ENCODE peak calls at places on chromosomes 6 and 20, in six cellular contexts. One of them, this sample, is unnamed.

GRCh38 chr6:159107451-159108260 is 61.5 kb upstream of the FNDC1 start:
- DNase-seq in GM12865: peak; percentile 73
- DNase-seq in cardiac muscle cell: no peak
- DNase-seq in mesendoderm: no peak
- DNase-seq in uterus: no peak
- DNase-seq in right cardiac atrium: no peak
- DNase-seq in this sample: peak; percentile 98

GRCh38 chr6:168029459-168030217 is 32.2 kb downstream of the KIF25 start:
- DNase-seq in GM12865: no peak
- DNase-seq in cardiac muscle cell: no peak
- DNase-seq in mesendoderm: no peak
- DNase-seq in uterus: no peak
- DNase-seq in right cardiac atrium: no peak
- DNase-seq in this sample: no peak

GRCh38 chr20:23156170-23156841 is 70.2 kb upstream of the CD93 start:
- DNase-seq in GM12865: no peak
- DNase-seq in cardiac muscle cell: no peak
- DNase-seq in mesendoderm: no peak
- DNase-seq in uterus: no peak
- DNase-seq in right cardiac atrium: peak; percentile 52
- DNase-seq in this sample: no peak

GRCh38 chr20:24403410-24403809 is 66.0 kb upstream of the SYNDIG1 start:
- DNase-seq in GM12865: no peak
- DNase-seq in cardiac muscle cell: no peak
- DNase-seq in mesendoderm: no peak
- DNase-seq in uterus: no peak
- DNase-seq in right cardiac atrium: no peak
- DNase-seq in this sample: no peak

GRCh38 chr6:4664911-4665310 is 111.3 kb upstream of the CDYL start:
- DNase-seq in GM12865: no peak
- DNase-seq in cardiac muscle cell: no peak
- DNase-seq in mesendoderm: no peak
- DNase-seq in uterus: no peak
- DNase-seq in right cardiac atrium: no peak
- DNase-seq in this sample: no peak

GRCh38 chr6:98921038-98921437 is 26.7 kb downstream of the FBXL4 start:
- DNase-seq in GM12865: peak; percentile 9
- DNase-seq in cardiac muscle cell: no peak
- DNase-seq in mesendoderm: no peak
- DNase-seq in uterus: no peak
- DNase-seq in right cardiac atrium: no peak
- DNase-seq in this sample: no peak

GRCh38 chr6:168132531-168133184 is 53.6 kb upstream of the FRMD1 start:
- DNase-seq in GM12865: no peak
- DNase-seq in cardiac muscle cell: peak; percentile 68
- DNase-seq in mesendoderm: peak; percentile 91
- DNase-seq in uterus: peak; percentile 57
- DNase-seq in right cardiac atrium: peak; percentile 73
- DNase-seq in this sample: no peak

GRCh38 chr6:28357036-28357435 is 7.3 kb downstream of the ZKSCAN3 start:
- DNase-seq in GM12865: no peak
- DNase-seq in cardiac muscle cell: no peak
- DNase-seq in mesendoderm: peak; percentile 57
- DNase-seq in uterus: no peak
- DNase-seq in right cardiac atrium: no peak
- DNase-seq in this sample: peak; percentile 56

GRCh38 chr6:33632603-33633039 is 11.5 kb downstream of the ITPR3 start:
- DNase-seq in GM12865: peak; percentile 62
- DNase-seq in cardiac muscle cell: peak; percentile 63
- DNase-seq in mesendoderm: peak; percentile 94
- DNase-seq in uterus: no peak
- DNase-seq in right cardiac atrium: peak; percentile 38
- DNase-seq in this sample: peak; percentile 61

GRCh38 chr6:89950446-89950845 is 56.2 kb downstream of the GJA10 start:
- DNase-seq in GM12865: no peak
- DNase-seq in cardiac muscle cell: no peak
- DNase-seq in mesendoderm: no peak
- DNase-seq in uterus: no peak
- DNase-seq in right cardiac atrium: no peak
- DNase-seq in this sample: no peak

GRCh38 chr6:81515562-81516453 is 236.7 kb downstream of the TENT5A start:
- DNase-seq in GM12865: no peak
- DNase-seq in cardiac muscle cell: no peak
- DNase-seq in mesendoderm: no peak
- DNase-seq in uterus: peak; percentile 19
- DNase-seq in right cardiac atrium: no peak
- DNase-seq in this sample: no peak

GRCh38 chr6:154480144-154480639 is 30.3 kb downstream of the CNKSR3 start:
- DNase-seq in GM12865: no peak
- DNase-seq in cardiac muscle cell: no peak
- DNase-seq in mesendoderm: no peak
- DNase-seq in uterus: no peak
- DNase-seq in right cardiac atrium: no peak
- DNase-seq in this sample: no peak

GRCh38 chr6:35691027-35691824 is 2.5 kb upstream of the FKBP5 start:
- DNase-seq in GM12865: no peak
- DNase-seq in cardiac muscle cell: no peak
- DNase-seq in mesendoderm: no peak
- DNase-seq in uterus: peak; percentile 90
- DNase-seq in right cardiac atrium: peak; percentile 92
- DNase-seq in this sample: no peak

GRCh38 chr6:15303162-15303919 is 57.5 kb downstream of the JARID2 start:
- DNase-seq in GM12865: no peak
- DNase-seq in cardiac muscle cell: peak; percentile 44
- DNase-seq in mesendoderm: peak; percentile 28
- DNase-seq in uterus: no peak
- DNase-seq in right cardiac atrium: no peak
- DNase-seq in this sample: no peak

GRCh38 chr6:136582702-136583471 is 32.7 kb upstream of the MAP7 start:
- DNase-seq in GM12865: no peak
- DNase-seq in cardiac muscle cell: no peak
- DNase-seq in mesendoderm: no peak
- DNase-seq in uterus: no peak
- DNase-seq in right cardiac atrium: no peak
- DNase-seq in this sample: peak; percentile 52

GRCh38 chr6:3915076-3915791 is 66.1 kb downstream of the FAM50B start:
- DNase-seq in GM12865: peak; percentile 54
- DNase-seq in cardiac muscle cell: no peak
- DNase-seq in mesendoderm: no peak
- DNase-seq in uterus: no peak
- DNase-seq in right cardiac atrium: no peak
- DNase-seq in this sample: peak; percentile 7

GRCh38 chr6:80181352-80182081 is 75.0 kb downstream of the BCKDHB start:
- DNase-seq in GM12865: peak; percentile 26
- DNase-seq in cardiac muscle cell: peak; percentile 46
- DNase-seq in mesendoderm: no peak
- DNase-seq in uterus: no peak
- DNase-seq in right cardiac atrium: no peak
- DNase-seq in this sample: no peak

GRCh38 chr6:30163090-30163917 is at the start of gene TRIM15:
- DNase-seq in GM12865: no peak
- DNase-seq in cardiac muscle cell: no peak
- DNase-seq in mesendoderm: no peak
- DNase-seq in uterus: no peak
- DNase-seq in right cardiac atrium: no peak
- DNase-seq in this sample: no peak

GRCh38 chr6:160520043-160520904 is 143.8 kb downstream of the LPA start:
- DNase-seq in GM12865: peak; percentile 78
- DNase-seq in cardiac muscle cell: peak; percentile 77
- DNase-seq in mesendoderm: peak; percentile 79
- DNase-seq in uterus: peak; percentile 82
- DNase-seq in right cardiac atrium: peak; percentile 74
- DNase-seq in this sample: peak; percentile 30

GRCh38 chr6:116060572-116061283 is at the start of gene FRK:
- DNase-seq in GM12865: no peak
- DNase-seq in cardiac muscle cell: no peak
- DNase-seq in mesendoderm: no peak
- DNase-seq in uterus: no peak
- DNase-seq in right cardiac atrium: no peak
- DNase-seq in this sample: no peak

GRCh38 chr20:38806855-38807655 is 1.6 kb downstream of the PPP1R16B start:
- DNase-seq in GM12865: peak; percentile 69
- DNase-seq in cardiac muscle cell: no peak
- DNase-seq in mesendoderm: peak; percentile 15
- DNase-seq in uterus: no peak
- DNase-seq in right cardiac atrium: no peak
- DNase-seq in this sample: peak; percentile 54

GRCh38 chr6:47075741-47076421 is 33.7 kb upstream of the ADGRF1 start:
- DNase-seq in GM12865: no peak
- DNase-seq in cardiac muscle cell: no peak
- DNase-seq in mesendoderm: no peak
- DNase-seq in uterus: no peak
- DNase-seq in right cardiac atrium: no peak
- DNase-seq in this sample: no peak

GRCh38 chr20:10842116-10842515 is 168.3 kb upstream of the JAG1 start:
- DNase-seq in GM12865: no peak
- DNase-seq in cardiac muscle cell: no peak
- DNase-seq in mesendoderm: no peak
- DNase-seq in uterus: no peak
- DNase-seq in right cardiac atrium: no peak
- DNase-seq in this sample: no peak

GRCh38 chr6:106513813-106514212 is 115.5 kb downstream of the RTN4IP1 start:
- DNase-seq in GM12865: peak; percentile 30
- DNase-seq in cardiac muscle cell: no peak
- DNase-seq in mesendoderm: no peak
- DNase-seq in uterus: no peak
- DNase-seq in right cardiac atrium: no peak
- DNase-seq in this sample: peak; percentile 77

GRCh38 chr6:106517699-106518098 is 111.6 kb downstream of the RTN4IP1 start:
- DNase-seq in GM12865: no peak
- DNase-seq in cardiac muscle cell: no peak
- DNase-seq in mesendoderm: no peak
- DNase-seq in uterus: no peak
- DNase-seq in right cardiac atrium: no peak
- DNase-seq in this sample: no peak

GRCh38 chr6:106514281-106514885 is 114.9 kb downstream of the RTN4IP1 start:
- DNase-seq in GM12865: no peak
- DNase-seq in cardiac muscle cell: no peak
- DNase-seq in mesendoderm: no peak
- DNase-seq in uterus: no peak
- DNase-seq in right cardiac atrium: no peak
- DNase-seq in this sample: peak; percentile 45

GRCh38 chr6:106518748-106519147 is 110.5 kb downstream of the RTN4IP1 start:
- DNase-seq in GM12865: peak; percentile 50
- DNase-seq in cardiac muscle cell: no peak
- DNase-seq in mesendoderm: no peak
- DNase-seq in uterus: no peak
- DNase-seq in right cardiac atrium: no peak
- DNase-seq in this sample: peak; percentile 31

DNA sequence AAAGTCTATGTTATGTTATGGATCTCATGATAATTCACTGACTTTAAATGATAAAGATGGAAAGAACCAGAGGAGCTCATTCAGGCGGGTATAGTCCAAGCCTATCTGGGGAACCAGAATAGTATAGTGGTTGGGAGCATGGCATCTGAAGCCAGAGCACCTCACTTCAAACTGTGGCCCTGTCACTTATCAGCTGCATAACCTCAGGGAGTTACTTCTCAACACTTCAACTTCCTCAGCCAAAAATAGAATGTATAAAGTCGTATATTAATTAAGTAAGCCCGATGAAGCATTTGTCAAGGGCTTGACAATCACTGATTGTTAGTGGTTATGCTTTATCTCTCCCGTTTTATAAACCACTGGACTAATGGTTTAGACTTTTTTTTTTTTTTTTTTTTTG is 112.7 kb downstream of the RTN4IP1 start:
- DNase-seq in GM12865: peak; percentile 37
- DNase-seq in cardiac muscle cell: peak; percentile 36
- DNase-seq in mesendoderm: no peak
- DNase-seq in uterus: no peak
- DNase-seq in right cardiac atrium: no peak
- DNase-seq in this sample: peak; percentile 54
- H3K4me3 ChIP-seq in GM12865: peak overlapping the region; percentile 41
- H3K4me3 ChIP-seq in cardiac muscle cell: no peak overlapping the region
- H3K4me3 ChIP-seq in mesendoderm: no peak overlapping the region
- H3K4me3 ChIP-seq in uterus: no peak overlapping the region
- H3K4me3 ChIP-seq in right cardiac atrium: no peak overlapping the region
- H3K4me3 ChIP-seq in this sample: peak overlapping the region; percentile 57

GRCh38 chr6:31727717-31728671 is 1.1 kb downstream of the DDAH2 start:
- DNase-seq in GM12865: peak; percentile 83
- DNase-seq in cardiac muscle cell: no peak
- DNase-seq in mesendoderm: no peak
- DNase-seq in uterus: peak; percentile 49
- DNase-seq in right cardiac atrium: no peak
- DNase-seq in this sample: peak; percentile 90
- H3K4me3 ChIP-seq in GM12865: no peak overlapping the region
- H3K4me3 ChIP-seq in cardiac muscle cell: no peak overlapping the region
- H3K4me3 ChIP-seq in mesendoderm: no peak overlapping the region
- H3K4me3 ChIP-seq in uterus: peak overlapping the region; percentile 65
- H3K4me3 ChIP-seq in right cardiac atrium: peak overlapping the region; percentile 81
- H3K4me3 ChIP-seq in this sample: peak overlapping the region; percentile 7

GRCh38 chr20:62551408-62552323 is 75.9 kb upstream of the GATA5 start:
- DNase-seq in GM12865: no peak
- DNase-seq in cardiac muscle cell: peak; percentile 66
- DNase-seq in mesendoderm: peak; percentile 14
- DNase-seq in uterus: no peak
- DNase-seq in right cardiac atrium: no peak
- DNase-seq in this sample: no peak

GRCh38 chr20:62553136-62553837 is 77.5 kb upstream of the GATA5 start:
- DNase-seq in GM12865: no peak
- DNase-seq in cardiac muscle cell: no peak
- DNase-seq in mesendoderm: no peak
- DNase-seq in uterus: no peak
- DNase-seq in right cardiac atrium: no peak
- DNase-seq in this sample: no peak

GRCh38 chr20:62553838-62554161 is 78.0 kb upstream of the GATA5 start:
- DNase-seq in GM12865: no peak
- DNase-seq in cardiac muscle cell: no peak
- DNase-seq in mesendoderm: no peak
- DNase-seq in uterus: no peak
- DNase-seq in right cardiac atrium: no peak
- DNase-seq in this sample: no peak

GRCh38 chr20:62554214-62554897 is 78.6 kb upstream of the GATA5 start:
- DNase-seq in GM12865: no peak
- DNase-seq in cardiac muscle cell: no peak
- DNase-seq in mesendoderm: no peak
- DNase-seq in uterus: no peak
- DNase-seq in right cardiac atrium: no peak
- DNase-seq in this sample: no peak

DNA sequence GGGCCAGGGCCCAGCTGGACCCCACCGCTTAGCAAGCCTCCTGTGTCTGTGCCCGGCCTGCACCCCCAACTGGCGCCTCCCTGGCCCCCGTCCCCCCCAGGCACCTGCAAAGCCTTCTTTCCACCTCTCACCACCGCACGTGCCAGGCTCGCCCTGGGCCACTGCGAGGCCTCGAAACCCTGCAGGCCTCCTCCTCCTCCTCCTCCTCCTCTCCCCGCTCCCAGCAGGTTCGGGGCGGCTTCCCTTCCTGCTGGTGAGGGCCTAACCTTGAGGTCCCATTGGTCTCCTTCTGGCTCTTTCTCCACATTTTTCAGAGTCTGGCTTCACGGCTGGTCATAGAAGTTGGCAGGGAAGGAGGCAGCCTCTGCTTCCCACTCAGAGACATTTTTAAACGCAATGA is 76.8 kb upstream of the GATA5 start:
- DNase-seq in GM12865: no peak
- DNase-seq in cardiac muscle cell: no peak
- DNase-seq in mesendoderm: no peak
- DNase-seq in uterus: no peak
- DNase-seq in right cardiac atrium: no peak
- DNase-seq in this sample: no peak
- H3K4me3 ChIP-seq in GM12865: no peak overlapping the region
- H3K4me3 ChIP-seq in cardiac muscle cell: peak overlapping the region; percentile 96
- H3K4me3 ChIP-seq in mesendoderm: no peak overlapping the region
- H3K4me3 ChIP-seq in uterus: no peak overlapping the region
- H3K4me3 ChIP-seq in right cardiac atrium: peak overlapping the region; percentile 64
- H3K4me3 ChIP-seq in this sample: no peak overlapping the region

GRCh38 chr6:109478848-109479624 is 4.0 kb downstream of the ZBTB24 start:
- DNase-seq in GM12865: no peak
- DNase-seq in cardiac muscle cell: no peak
- DNase-seq in mesendoderm: no peak
- DNase-seq in uterus: no peak
- DNase-seq in right cardiac atrium: no peak
- DNase-seq in this sample: no peak
- H3K4me3 ChIP-seq in GM12865: peak overlapping the region; percentile 65
- H3K4me3 ChIP-seq in cardiac muscle cell: no peak overlapping the region
- H3K4me3 ChIP-seq in mesendoderm: no peak overlapping the region
- H3K4me3 ChIP-seq in uterus: no peak overlapping the region
- H3K4me3 ChIP-seq in right cardiac atrium: no peak overlapping the region
- H3K4me3 ChIP-seq in this sample: peak overlapping the region; percentile 96

This sample was measured in OCI-LY7.